ENCODE peak calls at places on chromosomes 12 and 14, in seven cellular contexts. U is cardiac fibroblast, F is uterus, P is esophagus squamous epithelium, D is fibroblast of lung, E is fibroblast of pulmonary artery, N is AG09309. Z is an unnamed sample.

GRCh38 chr14:81625343-81625742 is 91.7 kb upstream of the SEL1L start:
- DNase-seq in U (peak), F (no peak), P (no peak), D (peak), E (peak), N (no peak), Z (peak)

GRCh38 chr12:6820171-6820570 is 1.4 kb upstream of the GPR162 start:
- DNase-seq in U (no peak), F (no peak), P (no peak), D (no peak), E (no peak), N (no peak), Z (no peak)

GRCh38 chr14:85532981-85533820 is 3.3 kb downstream of the FLRT2 start:
- DNase-seq in U (peak), F (peak), P (no peak), D (peak), E (peak), N (no peak), Z (peak)

GRCh38 chr14:88554458-88555286 is at the start of gene PTPN21:
- DNase-seq in U (peak), F (peak), P (no peak), D (peak), E (peak), N (no peak), Z (peak)

GRCh38 chr14:74548881-74549280 is 55.3 kb downstream of the ISCA2 start:
- DNase-seq in U (peak), F (peak), P (no peak), D (peak), E (peak), N (peak), Z (peak)

GRCh38 chr12:1591543-1591942 is 2.8 kb downstream of the FBXL14 start:
- DNase-seq in U (no peak), F (no peak), P (no peak), D (no peak), E (no peak), N (no peak), Z (no peak)

GRCh38 chr12:89372584-89373370 is 20.5 kb upstream of the DUSP6 start:
- DNase-seq in U (peak), F (no peak), P (no peak), D (no peak), E (peak), N (no peak), Z (peak)

GRCh38 chr12:114995891-114996290 is 311.9 kb upstream of the TBX3 start:
- DNase-seq in U (no peak), F (peak), P (no peak), D (peak), E (peak), N (no peak), Z (no peak)

GRCh38 chr14:95527392-95528002 is 7.4 kb upstream of the GLRX5 start:
- DNase-seq in U (peak), F (peak), P (no peak), D (peak), E (peak), N (peak), Z (peak)

GRCh38 chr14:102421366-102422057 is 58.8 kb downstream of the TECPR2 start:
- DNase-seq in U (no peak), F (no peak), P (no peak), D (no peak), E (no peak), N (no peak), Z (no peak)

GRCh38 chr14:100221419-100222218 is 17.3 kb upstream of the YY1 start:
- DNase-seq in U (peak), F (no peak), P (no peak), D (peak), E (peak), N (no peak), Z (peak)

GRCh38 chr12:103012884-103013283 is 55.4 kb downstream of the ASCL1 start:
- DNase-seq in U (no peak), F (no peak), P (no peak), D (no peak), E (no peak), N (no peak), Z (no peak)

GRCh38 chr12:94616217-94616729 is 34.1 kb downstream of the TMCC3 start:
- DNase-seq in U (peak), F (no peak), P (no peak), D (no peak), E (peak), N (no peak), Z (peak)

GRCh38 chr12:93776581-93777018 is 99.4 kb downstream of the CRADD start:
- DNase-seq in U (peak), F (no peak), P (no peak), D (peak), E (peak), N (peak), Z (peak)

GRCh38 chr14:53888535-53889386 is 67.9 kb downstream of the BMP4 start:
- DNase-seq in U (no peak), F (no peak), P (no peak), D (no peak), E (no peak), N (no peak), Z (no peak)

GRCh38 chr12:24425601-24425970 is 476.1 kb upstream of the SOX5 start:
- DNase-seq in U (peak), F (no peak), P (no peak), D (peak), E (peak), N (no peak), Z (no peak)

GRCh38 chr12:1846421-1847405 is 26.3 kb downstream of the LRTM2 start:
- DNase-seq in U (no peak), F (peak), P (no peak), D (no peak), E (no peak), N (no peak), Z (no peak)

GRCh38 chr14:68468437-68469207 is 324.2 kb downstream of the ZFP36L1 start:
- DNase-seq in U (peak), F (no peak), P (no peak), D (no peak), E (peak), N (no peak), Z (peak)

GRCh38 chr12:5268424-5269210 is 163.3 kb upstream of the NTF3 start:
- DNase-seq in U (no peak), F (no peak), P (no peak), D (no peak), E (no peak), N (no peak), Z (no peak)

GRCh38 chr12:18382486-18382885 is 121.2 kb downstream of the PIK3C2G start:
- DNase-seq in U (peak), F (no peak), P (no peak), D (peak), E (peak), N (peak), Z (peak)

GRCh38 chr12:131604146-131604844 is 106.6 kb upstream of the SFSWAP start:
- DNase-seq in U (no peak), F (no peak), P (no peak), D (no peak), E (no peak), N (no peak), Z (no peak)

GRCh38 chr12:48482198-48482597 is at the start of gene C12orf54:
- DNase-seq in U (no peak), F (no peak), P (no peak), D (no peak), E (no peak), N (no peak), Z (no peak)

GRCh38 chr14:50521912-50522341 is 10.4 kb downstream of the MAP4K5 start:
- DNase-seq in U (no peak), F (no peak), P (no peak), D (peak), E (no peak), N (no peak), Z (no peak)

GRCh38 chr12:116247377-116247776 is 30.1 kb downstream of the MED13L start:
- DNase-seq in U (peak), F (no peak), P (no peak), D (peak), E (peak), N (no peak), Z (no peak)

GRCh38 chr12:388547-389137 is 478 bp downstream of the KDM5A start:
- DNase-seq in U (peak), F (no peak), P (no peak), D (peak), E (peak), N (no peak), Z (peak)

GRCh38 chr14:64880382-64881121 is 845 bp upstream of the SPTB start:
- DNase-seq in U (no peak), F (peak), P (no peak), D (no peak), E (no peak), N (no peak), Z (peak)

GRCh38 chr12:103799504-103800251 is 41.4 kb downstream of the NT5DC3 start:
- DNase-seq in U (peak), F (peak), P (no peak), D (peak), E (peak), N (no peak), Z (peak)

GRCh38 chr12:31570880-31571279 is 20.1 kb downstream of the DENND5B start:
- DNase-seq in U (peak), F (no peak), P (no peak), D (peak), E (peak), N (no peak), Z (no peak)

GRCh38 chr14:77275855-77276153 is 4.8 kb upstream of the NGB start:
- DNase-seq in U (no peak), F (no peak), P (no peak), D (no peak), E (no peak), N (no peak), Z (no peak)

GRCh38 chr12:25241171-25242020 is 9.3 kb downstream of the KRAS start:
- DNase-seq in U (peak), F (no peak), P (no peak), D (peak), E (peak), N (no peak), Z (peak)

GRCh38 chr12:75981773-75982564 is 49.6 kb downstream of the PHLDA1 start:
- DNase-seq in U (peak), F (no peak), P (no peak), D (peak), E (peak), N (no peak), Z (no peak)

GRCh38 chr14:35814371-35815005 is 5.4 kb upstream of the RALGAPA1 start:
- DNase-seq in U (peak), F (no peak), P (no peak), D (peak), E (peak), N (no peak), Z (peak)

GRCh38 chr12:93317227-93317626 is 60.5 kb upstream of the NUDT4 start:
- DNase-seq in U (no peak), F (no peak), P (no peak), D (no peak), E (no peak), N (no peak), Z (no peak)

GRCh38 chr14:83217492-83217891 is 1683.8 kb upstream of the SEL1L start:
- DNase-seq in U (peak), F (no peak), P (no peak), D (peak), E (peak), N (no peak), Z (peak)

GRCh38 chr12:124641591-124641990 is 74.2 kb upstream of the NCOR2 start:
- DNase-seq in U (no peak), F (no peak), P (no peak), D (no peak), E (no peak), N (no peak), Z (no peak)

GRCh38 chr14:93788307-93788556 is at the start of gene PRIMA1:
- DNase-seq in U (no peak), F (peak), P (no peak), D (no peak), E (no peak), N (no peak), Z (no peak)

GRCh38 chr14:93790966-93791365 is 2.7 kb upstream of the PRIMA1 start:
- DNase-seq in U (no peak), F (no peak), P (no peak), D (no peak), E (no peak), N (no peak), Z (no peak)

GRCh38 chr14:93787465-93788306 is 599 bp downstream of the PRIMA1 start:
- DNase-seq in U (no peak), F (no peak), P (no peak), D (no peak), E (no peak), N (no peak), Z (no peak)

GRCh38 chr14:93789366-93790130 is 1.3 kb upstream of the PRIMA1 start:
- DNase-seq in U (no peak), F (no peak), P (no peak), D (no peak), E (no peak), N (no peak), Z (no peak)

GRCh38 chr14:93788557-93789365 is 476 bp upstream of the PRIMA1 start:
- DNase-seq in U (no peak), F (peak), P (no peak), D (no peak), E (no peak), N (no peak), Z (peak)
- TF ChIP-seq CTCF in U (no peak), F (peak), P (peak), D (no peak), E (no peak), N (no peak), Z (peak)

GRCh38 chr12:52305921-52306705 is 14.8 kb upstream of the KRT81 start:
- DNase-seq in U (no peak), F (no peak), P (no peak), D (no peak), E (no peak), N (no peak), Z (peak)
- TF ChIP-seq CTCF in U (peak), F (no peak), P (peak), D (peak), E (peak), N (no peak), Z (peak)

DNA sequence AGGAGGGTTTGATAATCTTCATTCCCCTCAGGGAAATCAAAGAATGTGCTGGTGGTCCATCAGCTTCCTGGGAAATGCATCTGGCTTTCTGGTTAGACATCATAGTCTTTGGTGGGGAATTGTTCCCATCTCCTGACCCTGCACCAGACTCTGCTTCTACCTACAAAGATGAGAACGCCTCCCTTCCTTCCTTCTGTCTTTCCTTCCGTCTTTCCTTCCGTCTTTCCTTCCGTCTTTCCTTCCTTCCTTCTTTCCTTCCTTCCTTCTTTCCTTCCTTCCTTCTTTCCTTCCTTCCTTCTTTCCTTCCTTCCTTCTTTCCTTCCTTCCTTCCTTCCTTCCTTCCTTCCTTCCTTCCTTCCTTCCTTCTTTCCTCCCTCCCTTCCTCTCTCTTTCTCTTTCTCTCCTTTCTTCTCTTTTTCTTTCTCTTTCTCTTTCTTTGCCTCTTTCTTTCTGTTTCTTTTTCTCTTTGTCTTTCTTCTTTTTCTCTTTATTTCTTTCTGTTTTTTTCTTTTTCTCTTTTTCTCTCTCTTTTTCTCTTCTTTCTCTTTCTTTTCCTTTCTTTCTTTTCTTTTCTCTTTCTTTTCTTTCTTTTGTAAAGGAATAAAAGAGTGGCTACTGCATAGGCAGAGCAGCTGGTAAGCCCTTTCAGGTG is 189.0 kb upstream of the ARHGAP5 start:
- DNase-seq in U (no peak), F (no peak), P (no peak), D (no peak), E (no peak), N (no peak), Z (no peak)
- TF ChIP-seq CTCF in U (no peak), F (no peak), P (no peak), D (no peak), E (no peak), N (no peak), Z (no peak)

DNA sequence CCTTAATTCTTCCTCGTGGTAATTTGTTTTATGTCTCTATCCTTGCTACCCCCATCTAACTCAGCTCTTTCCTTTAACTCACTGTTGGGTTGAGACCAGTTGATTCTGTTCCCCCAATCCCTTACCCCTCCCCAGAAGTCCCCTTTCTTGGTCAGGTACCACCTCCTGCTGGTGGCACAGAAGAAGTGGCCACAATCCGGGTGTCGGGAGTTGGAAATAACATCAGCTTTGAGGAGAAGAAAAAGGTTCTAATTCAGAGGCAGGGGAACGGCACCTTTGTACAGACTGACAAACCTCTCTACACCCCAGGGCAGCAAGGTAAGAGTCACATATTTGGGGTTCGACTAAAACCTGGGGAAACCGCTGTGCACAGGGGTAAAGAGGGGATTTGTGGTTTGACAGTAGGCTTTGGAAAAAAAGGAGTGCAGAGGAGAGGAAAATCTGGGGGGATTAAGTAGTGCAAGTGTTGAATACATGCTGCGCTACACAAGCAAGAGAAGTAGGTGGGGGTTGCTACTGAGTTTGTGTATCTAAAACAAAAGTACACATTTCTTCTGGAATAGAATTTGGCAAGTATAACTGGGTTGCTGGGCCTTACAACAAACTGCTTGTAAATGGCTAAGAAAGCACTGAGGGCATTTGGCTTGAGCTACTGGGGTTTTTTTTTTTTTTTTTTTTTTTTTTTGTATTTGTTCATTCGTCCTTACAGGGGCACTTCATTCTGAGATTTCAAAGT is 1.3 kb downstream of the A2ML1 start:
- DNase-seq in U (peak), F (peak), P (no peak), D (peak), E (peak), N (no peak), Z (no peak)
- TF ChIP-seq CTCF in U (peak), F (peak), P (peak), D (peak), E (peak), N (peak), Z (no peak)

Z was measured in MCF 10A.